ENCODE peak calls at places on chromosomes 13 and 19, in six cellular contexts. One of them, this sample, is unnamed.
A peak's percentile ranks its signal among the peaks of the same experiment; 100 is the strongest.

GRCh38 chr13:23966691-23967615 is 69.7 kb upstream of the C1QTNF9B start:
- DNase-seq in NB4: no peak
- DNase-seq in GM12878: peak; percentile 51
- DNase-seq in endothelial cell of umbilical vein: no peak
- DNase-seq in K562: no peak
- DNase-seq in HepG2: no peak
- DNase-seq in this sample: no peak

GRCh38 chr13:110491869-110492268 is 69.7 kb downstream of the RAB20 start:
- DNase-seq in NB4: no peak
- DNase-seq in GM12878: no peak
- DNase-seq in endothelial cell of umbilical vein: no peak
- DNase-seq in K562: no peak
- DNase-seq in HepG2: no peak
- DNase-seq in this sample: no peak

GRCh38 chr19:42272535-42272897 is 3.5 kb downstream of the CIC start:
- DNase-seq in NB4: no peak
- DNase-seq in GM12878: no peak
- DNase-seq in endothelial cell of umbilical vein: no peak
- DNase-seq in K562: no peak
- DNase-seq in HepG2: no peak
- DNase-seq in this sample: no peak

GRCh38 chr13:103277959-103278673 is 211.9 kb upstream of the SLC10A2 start:
- DNase-seq in NB4: no peak
- DNase-seq in GM12878: no peak
- DNase-seq in endothelial cell of umbilical vein: no peak
- DNase-seq in K562: no peak
- DNase-seq in HepG2: no peak
- DNase-seq in this sample: no peak

GRCh38 chr19:55341191-55342043 is 1.7 kb downstream of the KMT5C start:
- DNase-seq in NB4: peak; percentile 45
- DNase-seq in GM12878: no peak
- DNase-seq in endothelial cell of umbilical vein: peak; percentile 11
- DNase-seq in K562: peak; percentile 94
- DNase-seq in HepG2: peak; percentile 40
- DNase-seq in this sample: peak; percentile 71

GRCh38 chr13:27283906-27284523 is 13.4 kb downstream of the RASL11A start:
- DNase-seq in NB4: peak; percentile 61
- DNase-seq in GM12878: no peak
- DNase-seq in endothelial cell of umbilical vein: peak; percentile 26
- DNase-seq in K562: no peak
- DNase-seq in HepG2: no peak
- DNase-seq in this sample: peak; percentile 7

GRCh38 chr19:8655340-8655709 is 24.9 kb downstream of the NFILZ start:
- DNase-seq in NB4: peak; percentile 50
- DNase-seq in GM12878: no peak
- DNase-seq in endothelial cell of umbilical vein: no peak
- DNase-seq in K562: peak; percentile 21
- DNase-seq in HepG2: no peak
- DNase-seq in this sample: no peak

GRCh38 chr13:101640797-101641400 is 188.4 kb downstream of the ITGBL1 start:
- DNase-seq in NB4: no peak
- DNase-seq in GM12878: no peak
- DNase-seq in endothelial cell of umbilical vein: peak; percentile 68
- DNase-seq in K562: no peak
- DNase-seq in HepG2: no peak
- DNase-seq in this sample: peak; percentile 20

GRCh38 chr19:11203194-11204075 is 6.1 kb upstream of the KANK2 start:
- DNase-seq in NB4: peak; percentile 84
- DNase-seq in GM12878: no peak
- DNase-seq in endothelial cell of umbilical vein: peak; percentile 54
- DNase-seq in K562: peak; percentile 96
- DNase-seq in HepG2: peak; percentile 35
- DNase-seq in this sample: peak; percentile 72

GRCh38 chr13:113098163-113098732 is 7.3 kb upstream of the F7 start:
- DNase-seq in NB4: no peak
- DNase-seq in GM12878: no peak
- DNase-seq in endothelial cell of umbilical vein: no peak
- DNase-seq in K562: no peak
- DNase-seq in HepG2: no peak
- DNase-seq in this sample: no peak

GRCh38 chr19:43532571-43532961 is 422 bp upstream of the ZNF575 start:
- DNase-seq in NB4: no peak
- DNase-seq in GM12878: no peak
- DNase-seq in endothelial cell of umbilical vein: no peak
- DNase-seq in K562: no peak
- DNase-seq in HepG2: no peak
- DNase-seq in this sample: peak; percentile 79

GRCh38 chr13:73676550-73677040 is 457.6 kb downstream of the KLF12 start:
- DNase-seq in NB4: no peak
- DNase-seq in GM12878: no peak
- DNase-seq in endothelial cell of umbilical vein: no peak
- DNase-seq in K562: no peak
- DNase-seq in HepG2: no peak
- DNase-seq in this sample: no peak

GRCh38 chr13:49395416-49396277 is 48.2 kb downstream of the CAB39L start:
- DNase-seq in NB4: no peak
- DNase-seq in GM12878: no peak
- DNase-seq in endothelial cell of umbilical vein: no peak
- DNase-seq in K562: no peak
- DNase-seq in HepG2: no peak
- DNase-seq in this sample: no peak

GRCh38 chr13:40758811-40759210 is 12.2 kb downstream of the MRPS31 start:
- DNase-seq in NB4: no peak
- DNase-seq in GM12878: no peak
- DNase-seq in endothelial cell of umbilical vein: no peak
- DNase-seq in K562: no peak
- DNase-seq in HepG2: no peak
- DNase-seq in this sample: no peak

GRCh38 chr13:77698211-77699058 is 948 bp downstream of the SLAIN1 start:
- DNase-seq in NB4: peak; percentile 75
- DNase-seq in GM12878: no peak
- DNase-seq in endothelial cell of umbilical vein: peak; percentile 31
- DNase-seq in K562: peak; percentile 6
- DNase-seq in HepG2: no peak
- DNase-seq in this sample: no peak

GRCh38 chr19:35291916-35292315 is at the start of gene MAG:
- DNase-seq in NB4: no peak
- DNase-seq in GM12878: no peak
- DNase-seq in endothelial cell of umbilical vein: no peak
- DNase-seq in K562: no peak
- DNase-seq in HepG2: no peak
- DNase-seq in this sample: no peak

GRCh38 chr19:42197375-42197817 is 20.1 kb downstream of the DEDD2 start:
- DNase-seq in NB4: peak; percentile 74
- DNase-seq in GM12878: no peak
- DNase-seq in endothelial cell of umbilical vein: no peak
- DNase-seq in K562: no peak
- DNase-seq in HepG2: no peak
- DNase-seq in this sample: no peak

GRCh38 chr13:113809934-113810333 is 50.9 kb downstream of the TMEM255B start:
- DNase-seq in NB4: no peak
- DNase-seq in GM12878: no peak
- DNase-seq in endothelial cell of umbilical vein: no peak
- DNase-seq in K562: no peak
- DNase-seq in HepG2: no peak
- DNase-seq in this sample: no peak

GRCh38 chr19:17659996-17660395 is 28.2 kb downstream of the UNC13A start:
- DNase-seq in NB4: no peak
- DNase-seq in GM12878: no peak
- DNase-seq in endothelial cell of umbilical vein: no peak
- DNase-seq in K562: no peak
- DNase-seq in HepG2: peak; percentile 7
- DNase-seq in this sample: no peak

GRCh38 chr13:78596701-78597550 is 6.4 kb downstream of the POU4F1 start:
- DNase-seq in NB4: no peak
- DNase-seq in GM12878: no peak
- DNase-seq in endothelial cell of umbilical vein: no peak
- DNase-seq in K562: no peak
- DNase-seq in HepG2: no peak
- DNase-seq in this sample: no peak

GRCh38 chr19:44072543-44073401 is 813 bp downstream of the ZNF284 start:
- DNase-seq in NB4: peak; percentile 7
- DNase-seq in GM12878: no peak
- DNase-seq in endothelial cell of umbilical vein: no peak
- DNase-seq in K562: no peak
- DNase-seq in HepG2: no peak
- DNase-seq in this sample: peak; percentile 13

GRCh38 chr19:51127032-51127431 is 2.3 kb downstream of the SIGLEC9 start:
- DNase-seq in NB4: peak; percentile 35
- DNase-seq in GM12878: no peak
- DNase-seq in endothelial cell of umbilical vein: no peak
- DNase-seq in K562: no peak
- DNase-seq in HepG2: no peak
- DNase-seq in this sample: no peak

GRCh38 chr13:114321256-114321655 is 7.0 kb downstream of the CHAMP1 start:
- DNase-seq in NB4: no peak
- DNase-seq in GM12878: no peak
- DNase-seq in endothelial cell of umbilical vein: no peak
- DNase-seq in K562: no peak
- DNase-seq in HepG2: no peak
- DNase-seq in this sample: no peak

GRCh38 chr13:111637365-111637764 is 316.9 kb downstream of the TEX29 start:
- DNase-seq in NB4: no peak
- DNase-seq in GM12878: no peak
- DNase-seq in endothelial cell of umbilical vein: no peak
- DNase-seq in K562: no peak
- DNase-seq in HepG2: no peak
- DNase-seq in this sample: no peak

GRCh38 chr19:49113762-49114629 is at the start of gene LIN7B:
- DNase-seq in NB4: peak; percentile 75
- DNase-seq in GM12878: no peak
- DNase-seq in endothelial cell of umbilical vein: peak; percentile 74
- DNase-seq in K562: peak; percentile 84
- DNase-seq in HepG2: peak; percentile 67
- DNase-seq in this sample: peak; percentile 94

GRCh38 chr19:41298327-41298964 is 11.5 kb upstream of the CCDC97 start:
- DNase-seq in NB4: no peak
- DNase-seq in GM12878: no peak
- DNase-seq in endothelial cell of umbilical vein: peak; percentile 59
- DNase-seq in K562: no peak
- DNase-seq in HepG2: no peak
- DNase-seq in this sample: no peak

GRCh38 chr19:16441661-16442071 is 30.1 kb downstream of the EPS15L1 start:
- DNase-seq in NB4: peak; percentile 53
- DNase-seq in GM12878: no peak
- DNase-seq in endothelial cell of umbilical vein: peak; percentile 38
- DNase-seq in K562: peak; percentile 71
- DNase-seq in HepG2: no peak
- DNase-seq in this sample: peak; percentile 24

DNA sequence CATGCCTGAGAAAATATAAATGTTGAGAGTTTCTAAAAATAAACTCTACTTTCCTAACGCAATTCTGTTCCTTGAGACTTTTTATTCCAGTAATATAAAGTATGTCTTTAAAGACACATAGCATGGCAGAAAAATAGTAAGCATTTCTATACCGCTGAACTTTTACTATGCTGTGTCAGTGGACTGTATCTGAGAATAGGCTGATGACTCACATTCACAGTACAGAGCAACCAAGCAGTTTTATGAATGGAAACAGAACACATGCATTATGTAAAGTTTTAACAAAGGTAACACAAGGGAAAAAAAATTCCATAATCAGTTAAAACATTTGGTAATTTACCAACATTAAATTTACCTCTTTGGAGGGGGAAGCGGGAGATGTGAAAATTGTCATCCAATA is 38.4 kb downstream of the ZDHHC20 start:
- DNase-seq in NB4: no peak
- DNase-seq in GM12878: no peak
- DNase-seq in endothelial cell of umbilical vein: peak; percentile 19
- DNase-seq in K562: no peak
- DNase-seq in HepG2: no peak
- DNase-seq in this sample: no peak
- TF ChIP-seq MYC in NB4: no peak
- TF ChIP-seq MYC in GM12878: no peak
- TF ChIP-seq MYC in endothelial cell of umbilical vein: no peak
- TF ChIP-seq MYC in K562: no peak
- TF ChIP-seq MYC in HepG2: no peak
- TF ChIP-seq MYC in this sample: no peak

DNA sequence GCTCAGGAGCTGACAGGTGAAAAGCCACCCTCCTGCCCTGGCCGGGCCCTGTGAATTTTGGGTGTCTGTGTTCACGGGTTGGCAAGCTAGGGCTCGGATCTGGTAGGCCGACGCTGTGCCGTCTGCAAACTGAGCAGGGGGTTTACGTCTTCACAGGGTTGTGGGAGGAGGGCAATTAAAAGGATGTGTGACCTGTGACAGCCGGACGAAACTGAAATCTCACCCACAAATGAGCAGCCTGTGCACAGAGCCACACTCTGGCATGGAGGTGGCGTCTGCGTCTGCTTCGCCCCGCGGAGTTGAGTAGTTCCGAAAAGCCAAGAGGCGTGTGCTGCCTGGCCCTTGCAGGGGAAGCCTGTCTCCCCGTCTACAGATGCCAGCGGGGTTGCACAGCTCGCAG is 117.3 kb downstream of the KDM4B start:
- DNase-seq in NB4: no peak
- DNase-seq in GM12878: no peak
- DNase-seq in endothelial cell of umbilical vein: no peak
- DNase-seq in K562: no peak
- DNase-seq in HepG2: no peak
- DNase-seq in this sample: no peak
- TF ChIP-seq MYC in NB4: no peak
- TF ChIP-seq MYC in GM12878: no peak
- TF ChIP-seq MYC in endothelial cell of umbilical vein: no peak
- TF ChIP-seq MYC in K562: no peak
- TF ChIP-seq MYC in HepG2: no peak
- TF ChIP-seq MYC in this sample: no peak

GRCh38 chr19:23311551-23311950 is 61.4 kb upstream of the ZNF724 start:
- DNase-seq in NB4: no peak
- DNase-seq in GM12878: no peak
- DNase-seq in endothelial cell of umbilical vein: no peak
- DNase-seq in K562: no peak
- DNase-seq in HepG2: no peak
- DNase-seq in this sample: no peak
- TF ChIP-seq MYC in NB4: no peak
- TF ChIP-seq MYC in GM12878: no peak
- TF ChIP-seq MYC in endothelial cell of umbilical vein: no peak
- TF ChIP-seq MYC in K562: no peak
- TF ChIP-seq MYC in HepG2: no peak
- TF ChIP-seq MYC in this sample: no peak

GRCh38 chr19:18701250-18701608 is 17.7 kb downstream of the CRTC1 start:
- DNase-seq in NB4: no peak
- DNase-seq in GM12878: no peak
- DNase-seq in endothelial cell of umbilical vein: no peak
- DNase-seq in K562: peak; percentile 62
- DNase-seq in HepG2: no peak
- DNase-seq in this sample: no peak

GRCh38 chr19:18697680-18698079 is 14.2 kb downstream of the CRTC1 start:
- DNase-seq in NB4: no peak
- DNase-seq in GM12878: no peak
- DNase-seq in endothelial cell of umbilical vein: no peak
- DNase-seq in K562: peak; percentile 2
- DNase-seq in HepG2: no peak
- DNase-seq in this sample: no peak

GRCh38 chr19:18700501-18701249 is 17.2 kb downstream of the CRTC1 start:
- DNase-seq in NB4: no peak
- DNase-seq in GM12878: peak; percentile 27
- DNase-seq in endothelial cell of umbilical vein: peak; percentile 43
- DNase-seq in K562: peak; percentile 84
- DNase-seq in HepG2: no peak
- DNase-seq in this sample: no peak

GRCh38 chr19:18698321-18699167 is 15.1 kb downstream of the CRTC1 start:
- DNase-seq in NB4: no peak
- DNase-seq in GM12878: no peak
- DNase-seq in endothelial cell of umbilical vein: no peak
- DNase-seq in K562: no peak
- DNase-seq in HepG2: no peak
- DNase-seq in this sample: no peak

GRCh38 chr19:18699403-18700054 is 16.0 kb downstream of the CRTC1 start:
- DNase-seq in NB4: no peak
- DNase-seq in GM12878: no peak
- DNase-seq in endothelial cell of umbilical vein: no peak
- DNase-seq in K562: peak; percentile 74
- DNase-seq in HepG2: no peak
- DNase-seq in this sample: no peak
- TF ChIP-seq MYC in NB4: no peak
- TF ChIP-seq MYC in GM12878: no peak
- TF ChIP-seq MYC in endothelial cell of umbilical vein: no peak
- TF ChIP-seq MYC in K562: no peak
- TF ChIP-seq MYC in HepG2: no peak
- TF ChIP-seq MYC in this sample: no peak

This sample was measured in A549.